ENCODE peak calls at places on chromosomes 2 and 18, in ten cellular contexts. L, J, V, P, Q, Z, U, M, F and H are unnamed samples.

GRCh38 chr18:79846936-79847557 is 49.3 kb downstream of the KCNG2 start:
- DNase-seq in P (no peak), Q (no peak), L (no peak), V (no peak), F (no peak), Z (no peak), U (no peak), J (no peak), M (peak), H (no peak)

GRCh38 chr2:11402436-11402835 is 58.0 kb upstream of the ROCK2 start:
- DNase-seq in F (no peak), V (no peak), U (no peak), J (no peak), Z (no peak), L (no peak), P (no peak), Q (no peak), M (no peak), H (no peak)

GRCh38 chr2:59850554-59850953 is 702.9 kb downstream of the BCL11A start:
- DNase-seq in M (no peak), Q (no peak), V (no peak), P (no peak), J (no peak), F (no peak), Z (no peak), L (no peak), U (no peak), H (no peak)

GRCh38 chr2:240986787-240987411 is 11.5 kb upstream of the SNED1 start:
- DNase-seq in P (no peak), F (no peak), Z (no peak), L (no peak), V (peak), U (no peak), J (peak), Q (no peak), M (no peak), H (no peak)

GRCh38 chr2:25201265-25201664 is 32.9 kb upstream of the POMC start:
- DNase-seq in L (peak), Q (no peak), V (no peak), Z (peak), U (no peak), P (no peak), J (no peak), M (peak), F (no peak), H (no peak)

GRCh38 chr2:8456149-8457091 is 225.4 kb upstream of the ID2 start:
- DNase-seq in J (no peak), M (no peak), L (no peak), V (no peak), P (no peak), F (no peak), Q (peak), U (no peak), Z (no peak), H (peak)

GRCh38 chr2:136178941-136179601 is 61.1 kb upstream of the CXCR4 start:
- DNase-seq in F (no peak), Z (no peak), Q (no peak), J (no peak), M (no peak), V (no peak), L (no peak), U (no peak), P (no peak), H (no peak)

GRCh38 chr2:85584857-85585780 is 888 bp downstream of the VAMP5 start:
- DNase-seq in U (no peak), F (no peak), Q (no peak), L (peak), P (no peak), M (no peak), J (peak), Z (peak), V (peak), H (no peak)

GRCh38 chr2:77087987-77088414 is 434.2 kb downstream of the LRRTM4 start:
- DNase-seq in U (no peak), Z (no peak), L (no peak), V (no peak), Q (no peak), J (no peak), M (no peak), F (no peak), P (no peak), H (no peak)

GRCh38 chr18:332007-332406 is 64.2 kb upstream of the THOC1 start:
- DNase-seq in M (no peak), F (no peak), P (no peak), Q (no peak), J (no peak), U (no peak), L (no peak), V (no peak), Z (no peak), H (no peak)

GRCh38 chr2:238919307-238919706 is 71.4 kb downstream of the TWIST2 start:
- DNase-seq in J (no peak), U (no peak), V (no peak), Z (no peak), P (no peak), Q (no peak), F (no peak), M (no peak), L (no peak), H (no peak)

GRCh38 chr2:16381511-16381910 is 284.1 kb downstream of the CYRIA start:
- DNase-seq in Q (no peak), Z (no peak), U (no peak), P (no peak), V (no peak), M (no peak), L (no peak), F (no peak), J (no peak), H (no peak)

GRCh38 chr2:228444156-228444555 is 262.7 kb upstream of the SPHKAP start:
- DNase-seq in P (no peak), F (no peak), V (no peak), L (no peak), U (no peak), Q (no peak), Z (no peak), M (no peak), J (no peak), H (no peak)

GRCh38 chr18:21448301-21448700 is 152.2 kb downstream of the ESCO1 start:
- DNase-seq in F (no peak), J (no peak), Q (no peak), M (no peak), U (no peak), P (no peak), Z (no peak), L (no peak), V (no peak), H (no peak)

GRCh38 chr18:476368-476767 is 24.1 kb downstream of the COLEC12 start:
- DNase-seq in Z (no peak), F (no peak), M (no peak), P (no peak), U (no peak), V (no peak), Q (no peak), L (no peak), J (no peak), H (no peak)

GRCh38 chr2:85435986-85436835 is 17.7 kb downstream of the SH2D6 start:
- DNase-seq in M (no peak), Q (no peak), L (peak), F (no peak), P (no peak), Z (no peak), U (no peak), V (no peak), J (no peak), H (no peak)

GRCh38 chr2:42211291-42211690 is 42.1 kb downstream of the EML4 start:
- DNase-seq in Q (no peak), L (no peak), J (no peak), F (no peak), V (no peak), Z (no peak), U (no peak), P (no peak), M (no peak), H (no peak)

GRCh38 chr2:98280376-98281102 is 65.7 kb upstream of the CNGA3 start:
- DNase-seq in U (no peak), J (peak), Q (no peak), L (no peak), M (no peak), P (no peak), V (no peak), Z (peak), F (no peak), H (no peak)

GRCh38 chr18:10497350-10497749 is 28.5 kb upstream of the NAPG start:
- DNase-seq in V (peak), M (no peak), F (no peak), P (no peak), L (no peak), Q (no peak), U (no peak), J (no peak), Z (no peak), H (no peak)

GRCh38 chr2:241112592-241112991 is 10.5 kb upstream of the MTERF4 start:
- DNase-seq in Q (peak), M (no peak), J (no peak), L (no peak), U (no peak), F (no peak), V (no peak), P (no peak), Z (no peak), H (no peak)

GRCh38 chr2:98907966-98908905 is 27.8 kb downstream of the CRACDL start:
- DNase-seq in U (no peak), Z (no peak), F (no peak), L (no peak), Q (no peak), V (no peak), J (no peak), M (peak), P (no peak), H (no peak)

GRCh38 chr18:63947051-63947790 is 1.9 kb upstream of the HMSD start:
- DNase-seq in M (no peak), U (no peak), Q (no peak), L (no peak), Z (no peak), J (no peak), P (no peak), F (no peak), V (no peak), H (no peak)

GRCh38 chr2:10382313-10383061 is 65.6 kb downstream of the ODC1 start:
- DNase-seq in L (no peak), P (peak), M (peak), U (peak), F (no peak), J (peak), Q (peak), Z (no peak), V (no peak), H (no peak)

GRCh38 chr2:149387411-149387810 is 57.0 kb downstream of the LYPD6 start:
- DNase-seq in U (no peak), P (no peak), Z (no peak), L (no peak), J (no peak), Q (no peak), M (no peak), F (no peak), V (no peak), H (no peak)

GRCh38 chr2:205540066-205540465 is 142.2 kb upstream of the NRP2 start:
- DNase-seq in P (peak), U (no peak), Q (no peak), M (no peak), F (no peak), L (no peak), Z (no peak), V (no peak), J (no peak), H (no peak)

GRCh38 chr2:33083671-33084387 is 137.1 kb downstream of the LTBP1 start:
- DNase-seq in L (no peak), M (no peak), P (peak), V (no peak), Q (no peak), U (no peak), J (peak), F (no peak), Z (no peak), H (no peak)

GRCh38 chr2:40451926-40452605 is at the start of gene SLC8A1:
- DNase-seq in Z (no peak), P (peak), J (no peak), U (no peak), L (no peak), M (peak), V (peak), F (no peak), Q (no peak), H (no peak)

GRCh38 chr2:199772693-199772976 is 78.4 kb downstream of the FTCDNL1 start:
- DNase-seq in F (no peak), Q (no peak), Z (no peak), J (no peak), L (no peak), V (no peak), M (no peak), U (no peak), P (no peak), H (no peak)

GRCh38 chr18:13558132-13558531 is 168.2 kb downstream of the FAM210A start:
- DNase-seq in L (peak), V (peak), J (peak), P (peak), U (no peak), F (no peak), M (peak), Q (no peak), Z (peak), H (no peak)

GRCh38 chr2:7180641-7181370 is 263.6 kb downstream of the RNF144A start:
- DNase-seq in F (no peak), U (no peak), P (no peak), Q (no peak), J (peak), M (peak), Z (peak), L (no peak), V (peak), H (no peak)